ENCODE peak calls at places on chromosomes 11 and 22, in four cellular contexts. N is neural progenitor cell, R is GM23338, Y is PC-3. S is an unnamed sample.

GRCh38 chr11:68008381-68009337 is 1.5 kb upstream of the ALDH3B1 start:
- DNase-seq in N (no peak), R (no peak), Y (no peak), S (no peak)

GRCh38 chr11:116840224-116840745 is 2.9 kb upstream of the APOA1 start:
- DNase-seq in N (peak; percentile 41), R (peak; percentile 58), Y (no peak), S (no peak)

GRCh38 chr11:79087238-79087956 is 353.4 kb downstream of the TENM4 start:
- DNase-seq in N (peak; percentile 71), R (peak; percentile 78), Y (peak; percentile 69), S (peak; percentile 30)

GRCh38 chr22:17192186-17192585 is 27.0 kb downstream of the ADA2 start:
- DNase-seq in N (no peak), R (no peak), Y (no peak), S (no peak)

GRCh38 chr11:93740031-93740801 is 1.1 kb downstream of the TAF1D start:
- DNase-seq in N (peak; percentile 23), R (peak; percentile 70), Y (peak; percentile 67), S (peak; percentile 46)

GRCh38 chr22:50179937-50180726 is 5.6 kb upstream of the TRABD start:
- DNase-seq in N (no peak), R (no peak), Y (no peak), S (no peak)

GRCh38 chr11:124839051-124839971 is 25.9 kb upstream of the ROBO3 start:
- DNase-seq in N (peak; percentile 80), R (peak; percentile 59), Y (no peak), S (peak; percentile 23)

GRCh38 chr11:132719684-132720083 is 812.6 kb downstream of the OPCML start:
- DNase-seq in N (no peak), R (no peak), Y (no peak), S (no peak)

GRCh38 chr11:32510039-32510438 is 73.6 kb upstream of the EIF3M start:
- DNase-seq in N (no peak), R (peak; percentile 10), Y (no peak), S (no peak)

GRCh38 chr11:16924826-16925494 is 89.3 kb downstream of the PLEKHA7 start:
- DNase-seq in N (peak; percentile 72), R (peak; percentile 86), Y (peak; percentile 96), S (peak; percentile 89)

GRCh38 chr22:40487663-40488249 is 117.4 kb downstream of the SGSM3 start:
- DNase-seq in N (no peak), R (peak; percentile 60), Y (peak; percentile 41), S (peak; percentile 28)

GRCh38 chr11:90254065-90254464 is 31.2 kb upstream of the CHORDC1 start:
- DNase-seq in N (no peak), R (no peak), Y (no peak), S (no peak)

GRCh38 chr11:104668797-104669463 is 229.3 kb downstream of the CASP12 start:
- DNase-seq in N (no peak), R (no peak), Y (peak; percentile 98), S (peak; percentile 59)

GRCh38 chr22:45969801-45970464 is 7.0 kb downstream of the WNT7B start:
- DNase-seq in N (no peak), R (no peak), Y (no peak), S (no peak)

GRCh38 chr22:44403166-44403565 is 90.4 kb upstream of the SHISAL1 start:
- DNase-seq in N (no peak), R (no peak), Y (no peak), S (no peak)

GRCh38 chr11:134228625-134229024 is 4.2 kb downstream of the VPS26B start:
- DNase-seq in N (no peak), R (no peak), Y (no peak), S (no peak)

GRCh38 chr11:47328449-47329390 is 23.8 kb downstream of the MYBPC3 start:
- DNase-seq in N (no peak), R (no peak), Y (no peak), S (peak; percentile 2)

GRCh38 chr11:71446942-71447688 is 1.1 kb downstream of the DHCR7 start:
- DNase-seq in N (peak; percentile 66), R (no peak), Y (peak; percentile 82), S (peak; percentile 65)

GRCh38 chr22:25582946-25583345 is 18.5 kb downstream of the GRK3 start:
- DNase-seq in N (no peak), R (no peak), Y (no peak), S (no peak)

GRCh38 chr11:134152692-134153091 is 71.1 kb downstream of the NCAPD3 start:
- DNase-seq in N (no peak), R (no peak), Y (no peak), S (no peak)

GRCh38 chr11:126731526-126731925 is 269.0 kb downstream of the KIRREL3 start:
- DNase-seq in N (peak; percentile 21), R (no peak), Y (no peak), S (no peak)

GRCh38 chr22:43427296-43428004 is 15.6 kb downstream of the MPPED1 start:
- DNase-seq in N (no peak), R (peak; percentile 50), Y (no peak), S (no peak)

GRCh38 chr11:126799974-126800373 is 200.6 kb downstream of the KIRREL3 start:
- DNase-seq in N (no peak), R (no peak), Y (no peak), S (no peak)

GRCh38 chr22:38148252-38148651 is 33.4 kb downstream of the PLA2G6 start:
- DNase-seq in N (no peak), R (peak; percentile 44), Y (peak; percentile 37), S (no peak)

GRCh38 chr11:133842730-133843129 is 2.6 kb downstream of the SPATA19 start:
- DNase-seq in N (no peak), R (no peak), Y (no peak), S (no peak)

GRCh38 chr11:69361048-69361447 is 67.1 kb downstream of the MYEOV start:
- DNase-seq in N (no peak), R (no peak), Y (no peak), S (no peak)

DNA sequence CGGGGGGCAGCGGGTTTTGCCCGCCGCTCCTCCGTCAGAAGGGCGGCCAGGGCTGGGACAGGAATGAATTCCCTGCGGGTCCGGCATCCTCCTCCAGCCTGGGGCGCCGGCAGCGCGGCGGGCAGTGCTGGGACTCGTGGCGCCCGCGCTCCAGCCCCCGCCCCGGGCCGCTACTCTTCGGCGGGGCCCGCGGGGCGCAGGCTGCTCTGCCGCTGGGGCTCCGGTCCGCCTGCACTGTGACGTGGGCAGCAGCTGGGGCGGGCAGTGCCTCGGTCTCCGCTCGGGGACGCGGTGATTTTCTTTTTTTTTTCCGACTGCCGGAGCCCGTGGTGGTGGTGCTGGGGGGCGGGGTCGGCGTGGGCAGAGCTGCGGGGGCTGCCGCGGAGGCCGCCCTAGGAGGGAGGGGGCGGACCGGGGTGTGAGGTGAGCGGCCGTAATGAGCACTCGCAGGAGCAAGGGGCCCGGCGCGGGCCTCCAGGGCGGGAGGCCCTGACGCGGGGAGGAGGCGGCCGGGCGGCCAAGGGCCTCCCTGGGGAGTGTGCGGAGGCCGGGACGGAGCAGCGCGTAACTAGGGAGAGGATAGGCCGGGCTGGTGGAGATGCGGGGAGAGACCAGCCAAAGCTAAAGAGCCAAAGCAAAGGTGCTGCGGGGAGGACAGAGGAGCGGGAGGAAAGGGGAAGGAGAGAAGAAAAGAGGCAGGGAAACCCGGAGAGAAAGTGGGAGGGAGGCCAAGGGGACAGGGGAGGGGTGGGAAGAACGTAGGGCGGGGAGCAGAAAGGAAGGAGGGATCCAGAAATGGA is 73.3 kb upstream of the ZBED5 start:
- DNase-seq in N (peak; percentile 86), R (peak; percentile 79), Y (peak; percentile 74), S (peak; percentile 94)
- TF ChIP-seq EZH2 in N (peak; percentile 60), R (no peak), Y (no peak), S (no peak)

GRCh38 chr22:31929126-31929928 is 15.0 kb upstream of the YWHAH start:
- DNase-seq in N (no peak), R (no peak), Y (no peak), S (peak; percentile 40)
- H3K4me2 ChIP-seq in N (no peak overlapping the region), R (no peak overlapping the region), Y (no peak overlapping the region), S (no peak overlapping the region)

DNA sequence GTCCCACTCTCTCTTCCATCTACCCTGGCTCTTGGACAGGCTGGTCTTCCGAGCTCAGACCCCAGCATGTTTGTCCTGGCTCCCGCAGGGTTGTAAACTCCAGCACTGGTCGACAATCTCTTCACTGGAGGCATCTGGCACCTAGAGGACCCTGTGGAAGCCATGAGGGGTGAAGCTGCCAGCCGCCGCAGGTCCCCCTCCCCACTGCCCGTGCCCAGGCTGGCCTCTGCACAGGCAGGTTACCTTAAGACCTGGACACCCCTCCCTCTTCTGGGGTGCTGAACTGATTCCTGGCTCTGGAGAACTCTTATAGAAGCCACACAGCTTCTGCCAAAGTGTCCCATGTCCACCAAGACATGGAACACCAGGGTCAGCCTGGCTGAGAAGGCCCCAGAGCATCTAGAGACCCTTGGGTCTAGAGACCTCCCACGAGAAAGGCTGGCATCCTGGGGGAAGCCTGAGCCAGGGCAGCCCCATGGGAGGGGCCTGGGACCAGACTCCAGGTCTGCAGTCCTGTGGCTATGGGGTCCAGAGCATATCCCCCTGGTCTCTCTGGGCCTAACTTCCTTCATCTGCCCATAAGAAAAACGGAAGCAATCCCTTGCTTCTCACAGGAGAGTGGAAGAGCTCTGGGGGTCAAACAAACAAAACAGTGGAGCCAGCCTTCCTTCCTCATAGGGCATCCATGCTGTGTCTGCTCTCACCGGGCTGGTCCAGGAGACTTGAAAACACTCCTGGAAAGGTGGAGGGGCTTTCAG is 30.6 kb downstream of the LMO1 start:
- DNase-seq in N (no peak), R (no peak), Y (no peak), S (no peak)
- TF ChIP-seq EZH2phosphoT487 in N (no peak), R (no peak), Y (no peak), S (no peak)

DNA sequence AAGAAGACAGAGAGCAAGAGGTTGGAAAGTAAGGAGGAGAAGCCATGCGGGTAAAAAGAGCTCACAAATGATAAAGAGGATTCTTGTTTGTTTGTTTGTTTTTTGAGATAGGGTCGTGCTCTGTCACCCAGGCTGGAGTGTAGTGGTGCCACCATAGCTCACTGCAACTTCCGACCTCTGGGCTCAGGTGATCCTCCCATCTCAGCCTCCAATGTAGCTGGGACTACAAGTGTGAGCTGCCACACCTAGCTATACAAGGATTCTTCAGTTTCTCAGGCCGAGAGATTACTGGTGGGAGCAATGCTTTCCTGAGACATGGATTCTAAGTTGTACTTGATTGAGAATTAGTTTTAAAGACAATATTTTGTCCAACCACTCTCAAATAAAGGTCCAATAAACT is 55.6 kb downstream of the CLTCL1 start:
- DNase-seq in N (no peak), R (no peak), Y (no peak), S (no peak)
- TF ChIP-seq EZH2 in N (no peak), R (no peak), Y (no peak), S (no peak)

GRCh38 chr11:13287681-13288080 is 10.1 kb downstream of the BMAL1 start:
- DNase-seq in N (no peak), R (no peak), Y (peak; percentile 69), S (no peak)
- H3K4me2 ChIP-seq in N (no peak overlapping the region), R (no peak overlapping the region), Y (peak overlapping the region; percentile 55), S (no peak overlapping the region)

GRCh38 chr11:3043315-3043871 is 13.8 kb downstream of the CARS1 start:
- DNase-seq in N (no peak), R (no peak), Y (no peak), S (no peak)

GRCh38 chr11:3046190-3046589 is 11.0 kb downstream of the CARS1 start:
- DNase-seq in N (peak; percentile 46), R (peak; percentile 61), Y (peak; percentile 8), S (no peak)

GRCh38 chr11:3042496-3043314 is 14.5 kb downstream of the CARS1 start:
- DNase-seq in N (no peak), R (no peak), Y (no peak), S (no peak)

GRCh38 chr11:3044915-3045314 is 12.3 kb downstream of the CARS1 start:
- DNase-seq in N (no peak), R (no peak), Y (no peak), S (no peak)

GRCh38 chr11:3044004-3044403 is 13.2 kb downstream of the CARS1 start:
- DNase-seq in N (no peak), R (no peak), Y (no peak), S (no peak)
- TF ChIP-seq EZH2phosphoT487 in N (no peak), R (no peak), Y (no peak), S (no peak)

GRCh38 chr22:32204211-32204855 is 540 bp downstream of the RFPL2 start:
- DNase-seq in N (peak; percentile 63), R (peak; percentile 63), Y (no peak), S (peak; percentile 56)
- TF ChIP-seq EZH2 in N (peak; percentile 52), R (peak; percentile 49), Y (no peak), S (no peak)

S was measured in hepatocyte.